ENCODE peak calls at places on chromosomes 1 and 21, in five cellular contexts. T is H1, V is HepG2, R is K562, C is GM12878. S is an unnamed sample.

GRCh38 chr1:28209700-28210099 is 23.1 kb downstream of the DNAJC8 start:
- DNase-seq in C (no peak), R (no peak), V (no peak), T (no peak), S (no peak)

GRCh38 chr1:38991638-38992449 is 768 bp downstream of the AKIRIN1 start:
- DNase-seq in V (no peak), T (no peak), C (no peak), R (peak), S (no peak)

GRCh38 chr1:22098752-22099151 is 44.1 kb downstream of the WNT4 start:
- DNase-seq in R (no peak), C (no peak), T (no peak), V (no peak), S (no peak)

GRCh38 chr1:24154215-24154614 is 11.3 kb upstream of the IL22RA1 start:
- DNase-seq in C (no peak), T (no peak), R (no peak), V (no peak), S (no peak)

GRCh38 chr1:31707711-31708110 is 3.9 kb upstream of the COL16A1 start:
- DNase-seq in R (peak), T (no peak), C (peak), V (no peak), S (no peak)

GRCh38 chr1:22729921-22730320 is 19.3 kb downstream of the EPHB2 start:
- DNase-seq in T (no peak), V (no peak), C (no peak), R (no peak), S (no peak)

GRCh38 chr1:60425528-60425927 is 352.0 kb upstream of the C1orf87 start:
- DNase-seq in V (peak), R (no peak), T (no peak), C (no peak), S (peak)

GRCh38 chr1:222582099-222582774 is 7.5 kb downstream of the TAF1A start:
- DNase-seq in T (no peak), R (no peak), V (peak), C (peak), S (peak)

GRCh38 chr1:47023268-47024137 is at the start of gene CYP4X1:
- DNase-seq in C (no peak), T (peak), R (no peak), V (no peak), S (no peak)

GRCh38 chr1:87513270-87513669 is 184.6 kb downstream of the LMO4 start:
- DNase-seq in C (no peak), T (no peak), V (no peak), R (no peak), S (no peak)

GRCh38 chr1:31523012-31523411 is 53.3 kb upstream of the TINAGL1 start:
- DNase-seq in R (peak), T (no peak), V (peak), C (no peak), S (peak)

GRCh38 chr1:18965206-18966173 is 9.0 kb upstream of the IFFO2 start:
- DNase-seq in C (no peak), T (no peak), R (no peak), V (no peak), S (no peak)

GRCh38 chr21:34595457-34595856 is 19.5 kb downstream of the RCAN1 start:
- DNase-seq in R (no peak), V (peak), T (peak), C (no peak), S (no peak)

GRCh38 chr21:36134820-36135390 is at the start of gene CBR3:
- DNase-seq in R (no peak), T (no peak), V (no peak), C (no peak), S (no peak)

GRCh38 chr1:228341450-228341813 is 65.2 kb downstream of the TRIM11 start:
- DNase-seq in R (no peak), V (no peak), T (no peak), C (no peak), S (no peak)

GRCh38 chr21:46425566-46425965 is 33.1 kb upstream of the DIP2A start:
- DNase-seq in C (no peak), T (no peak), R (no peak), V (no peak), S (no peak)

GRCh38 chr1:153565529-153566374 is at the start of gene S100A2:
- DNase-seq in C (peak), R (peak), T (no peak), V (peak), S (peak)

GRCh38 chr1:117077267-117077666 is 17.1 kb downstream of the TTF2 start:
- DNase-seq in C (no peak), R (no peak), T (no peak), V (no peak), S (peak)

GRCh38 chr1:31798433-31799195 is 17.2 kb downstream of the SPOCD1 start:
- DNase-seq in V (peak), C (no peak), R (no peak), T (no peak), S (no peak)

GRCh38 chr1:68751723-68752122 is 254.8 kb upstream of the DEPDC1 start:
- DNase-seq in V (no peak), C (no peak), T (no peak), R (no peak), S (no peak)

GRCh38 chr1:30908446-30908885 is at the start of gene SDC3:
- DNase-seq in T (no peak), C (no peak), V (no peak), R (peak), S (no peak)

GRCh38 chr1:33324677-33325417 is 3.9 kb upstream of the A3GALT2 start:
- DNase-seq in R (no peak), C (no peak), T (no peak), V (no peak), S (no peak)

GRCh38 chr1:33328817-33329216 is 7.9 kb upstream of the A3GALT2 start:
- DNase-seq in V (no peak), R (no peak), C (no peak), T (no peak), S (no peak)

GRCh38 chr1:33327587-33328325 is 6.9 kb upstream of the A3GALT2 start:
- DNase-seq in V (no peak), T (no peak), C (no peak), R (no peak), S (no peak)

GRCh38 chr1:33323663-33324477 is 3.0 kb upstream of the A3GALT2 start:
- DNase-seq in R (no peak), C (no peak), T (no peak), V (no peak), S (no peak)

GRCh38 chr1:33326690-33327300 is 5.9 kb upstream of the A3GALT2 start:
- DNase-seq in V (no peak), R (no peak), C (no peak), T (no peak), S (no peak)
- TF ChIP-seq POLR2AphosphoS5 in V (no peak), R (no peak), C (no peak), T (no peak), S (peak)

GRCh38 chr1:14969006-14969405 is 184.5 kb upstream of the TMEM51 start:
- DNase-seq in C (no peak), T (no peak), V (no peak), R (no peak), S (no peak)

GRCh38 chr1:14970799-14971141 is 182.8 kb upstream of the TMEM51 start:
- DNase-seq in C (no peak), V (no peak), R (no peak), T (no peak), S (no peak)

GRCh38 chr1:14970115-14970798 is 183.3 kb upstream of the TMEM51 start:
- DNase-seq in V (peak), T (no peak), C (no peak), R (peak), S (peak)

GRCh38 chr1:14972107-14972506 is 181.4 kb upstream of the TMEM51 start:
- DNase-seq in C (no peak), R (no peak), V (no peak), T (no peak), S (no peak)

GRCh38 chr1:14971201-14971600 is 182.3 kb upstream of the TMEM51 start:
- DNase-seq in R (no peak), V (no peak), T (no peak), C (no peak), S (no peak)
- H3K9ac ChIP-seq in R (no peak), V (no peak), T (no peak), C (no peak), S (no peak)

GRCh38 chr21:44650973-44651675 is 3.3 kb downstream of the KRTAP12-4 start:
- DNase-seq in C (no peak), V (no peak), T (no peak), R (no peak), S (no peak)
- TF ChIP-seq CEBPB in C (no peak), V (no peak), T (no peak), R (no peak), S (no peak)

DNA sequence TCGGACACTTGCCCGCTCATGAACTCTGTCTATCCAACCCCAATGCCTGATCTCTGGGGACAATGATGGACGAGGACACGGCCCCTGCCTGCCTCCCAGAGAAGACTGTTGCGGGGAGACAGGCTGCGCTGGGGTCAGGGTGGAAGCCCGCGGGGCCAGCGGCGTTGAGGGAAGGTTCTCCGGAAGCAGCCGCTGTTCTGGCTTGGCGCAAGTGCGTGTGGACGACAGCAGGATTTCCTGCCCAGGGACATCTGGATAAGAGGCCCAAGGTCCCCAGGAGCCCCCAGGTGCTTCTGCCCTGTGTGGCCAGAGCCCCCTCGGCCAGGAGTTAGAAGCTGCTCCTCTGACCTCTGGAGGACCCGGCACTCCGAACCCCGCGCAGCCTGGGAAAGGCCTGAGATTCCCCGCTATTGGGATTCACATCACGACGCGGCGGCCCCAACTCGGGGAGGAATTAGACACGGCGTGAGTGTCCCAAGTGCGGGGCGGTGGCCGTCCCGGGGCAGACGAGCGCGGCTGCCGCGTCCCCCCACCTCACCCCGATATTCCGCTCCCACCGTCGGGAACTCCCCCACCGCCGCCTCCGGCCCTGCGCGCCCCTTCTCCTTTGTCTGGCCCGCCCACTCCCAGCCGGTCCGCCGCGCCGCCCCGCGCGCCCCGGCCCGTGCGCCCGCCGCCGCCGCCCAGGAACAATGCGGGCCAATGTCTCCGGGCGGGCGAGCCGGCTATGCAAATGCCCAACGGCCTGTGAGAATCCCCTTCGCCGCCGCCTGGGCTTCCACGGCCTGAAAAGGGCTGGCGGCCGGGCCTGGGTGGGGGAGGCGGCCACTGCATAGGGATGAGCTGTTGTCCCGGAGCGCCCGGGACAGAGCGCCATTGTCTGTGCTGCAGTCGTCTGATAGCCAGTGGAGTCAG is 19.1 kb downstream of the RHBG start:
- DNase-seq in C (no peak), V (peak), T (peak), R (no peak), S (no peak)
- TF ChIP-seq POLR2AphosphoS5 in C (no peak), V (peak), T (no peak), R (no peak), S (no peak)

DNA sequence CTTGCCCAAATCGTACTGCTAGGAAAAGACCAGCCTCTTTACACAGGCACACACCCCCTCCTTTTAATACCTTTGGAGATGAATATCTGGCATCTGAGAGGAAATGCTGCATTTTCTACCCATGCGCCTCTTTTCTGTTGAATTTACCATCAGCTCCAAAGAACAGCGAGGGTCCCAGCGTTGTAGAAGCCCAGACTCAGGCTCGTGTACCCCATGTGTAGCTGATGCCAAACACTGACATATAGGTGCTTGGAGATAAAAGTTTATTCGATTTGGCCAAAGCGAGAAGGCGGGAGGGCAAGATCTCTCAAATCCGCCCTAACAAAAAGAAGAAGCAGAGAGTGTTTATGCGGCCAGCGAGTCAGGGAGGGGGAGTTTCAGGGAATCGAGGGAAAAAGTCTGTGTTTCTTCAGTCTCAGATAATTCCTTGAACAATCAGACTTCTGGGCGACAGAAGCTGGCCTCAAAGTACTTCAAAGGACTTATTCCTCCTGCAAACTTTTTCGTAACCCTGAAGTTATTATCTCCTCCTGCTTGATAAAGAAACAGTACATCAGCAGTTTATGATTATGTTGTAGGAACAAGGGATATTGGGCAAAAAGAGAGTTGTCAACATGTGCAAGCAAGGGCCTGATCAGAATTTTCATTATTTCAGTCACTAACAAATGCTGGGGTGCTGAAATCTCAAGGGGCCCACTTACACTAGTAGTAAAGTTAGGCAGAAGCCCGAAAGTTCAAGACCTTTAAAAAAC is 642 bp upstream of the CREG1 start:
- DNase-seq in T (peak), C (no peak), V (no peak), R (peak), S (no peak)
- H3K9ac ChIP-seq in T (no peak), C (peak), V (no peak), R (peak), S (peak)

GRCh38 chr1:186330758-186331157 is 44.3 kb downstream of the TPR start:
- DNase-seq in R (peak), V (peak), T (no peak), C (no peak), S (peak)

GRCh38 chr1:186327331-186327730 is 47.7 kb downstream of the TPR start:
- DNase-seq in T (no peak), R (no peak), C (no peak), V (no peak), S (no peak)

GRCh38 chr1:186323865-186324264 is 51.2 kb downstream of the TPR start:
- DNase-seq in C (no peak), R (no peak), T (no peak), V (no peak), S (no peak)

GRCh38 chr1:186325239-186325638 is 49.8 kb downstream of the TPR start:
- DNase-seq in C (no peak), V (peak), T (no peak), R (peak), S (peak)

GRCh38 chr1:186326009-186326408 is 49.0 kb downstream of the TPR start:
- DNase-seq in V (no peak), C (no peak), R (no peak), T (no peak), S (no peak)
- TF ChIP-seq CEBPB in V (no peak), C (no peak), R (no peak), T (no peak), S (no peak)

GRCh38 chr21:44949161-44950015 is 9.6 kb downstream of the SLX9 start:
- DNase-seq in V (peak), C (no peak), R (peak), T (peak), S (peak)
- TF ChIP-seq POLR2AphosphoS5 in V (no peak), C (no peak), R (no peak), T (peak), S (no peak)

GRCh38 chr1:89649783-89650182 is 16.9 kb downstream of the LRRC8C start:
- DNase-seq in V (no peak), C (no peak), T (no peak), R (no peak), S (no peak)
- H3K9ac ChIP-seq in V (no peak), C (no peak), T (no peak), R (no peak), S (no peak)

DNA sequence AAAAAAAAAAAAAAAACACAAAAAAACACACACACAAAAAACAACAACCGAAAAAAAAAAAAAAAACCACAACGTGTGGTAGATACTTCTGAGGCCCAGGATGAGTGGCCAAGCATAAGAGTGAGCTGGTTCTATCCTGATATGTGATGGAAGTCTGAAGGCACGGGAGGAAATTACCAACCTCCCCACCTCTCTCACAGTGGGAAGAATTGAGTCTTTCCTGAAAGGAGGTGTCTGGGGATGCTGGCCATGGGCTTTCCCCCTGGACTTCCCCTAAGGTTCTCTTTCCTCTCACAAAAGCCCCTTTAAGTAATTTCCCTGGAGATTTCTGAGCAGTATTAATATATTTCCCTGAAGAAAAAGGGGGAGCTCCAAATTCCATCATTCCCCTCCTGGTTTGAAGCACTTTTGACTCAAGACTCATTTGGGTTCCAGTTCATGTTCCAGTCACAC is 5.2 kb downstream of the TMCC2 start:
- DNase-seq in T (no peak), C (no peak), R (no peak), V (no peak), S (no peak)
- TF ChIP-seq CEBPB in T (no peak), C (no peak), R (no peak), V (no peak), S (no peak)